ENCODE peak calls at places on chromosome 21, in seven cellular contexts. One of them, this sample, is unnamed.

GRCh38 chr21:38811257-38811656 is 5.5 kb downstream of the ETS2 start:
- DNase-seq in neural progenitor cell: no peak
- DNase-seq in H9: peak; percentile 28
- DNase-seq in mammary epithelial cell: peak; percentile 98
- DNase-seq in GM12878: no peak
- DNase-seq in astrocyte: peak; percentile 97
- DNase-seq in MM.1S: no peak
- DNase-seq in this sample: peak; percentile 97

GRCh38 chr21:38027901-38028300 is 111.6 kb upstream of the KCNJ6 start:
- DNase-seq in neural progenitor cell: no peak
- DNase-seq in H9: no peak
- DNase-seq in mammary epithelial cell: peak; percentile 73
- DNase-seq in GM12878: no peak
- DNase-seq in astrocyte: peak; percentile 49
- DNase-seq in MM.1S: no peak
- DNase-seq in this sample: no peak

GRCh38 chr21:43902441-43902840 is 37.4 kb downstream of the AGPAT3 start:
- DNase-seq in neural progenitor cell: no peak
- DNase-seq in H9: no peak
- DNase-seq in mammary epithelial cell: no peak
- DNase-seq in GM12878: no peak
- DNase-seq in astrocyte: no peak
- DNase-seq in MM.1S: no peak
- DNase-seq in this sample: no peak

GRCh38 chr21:16330340-16331319 is 600.8 kb downstream of the USP25 start:
- DNase-seq in neural progenitor cell: peak; percentile 81
- DNase-seq in H9: no peak
- DNase-seq in mammary epithelial cell: peak; percentile 56
- DNase-seq in GM12878: no peak
- DNase-seq in astrocyte: peak; percentile 62
- DNase-seq in MM.1S: peak; percentile 73
- DNase-seq in this sample: peak; percentile 89

GRCh38 chr21:14630556-14631069 is 84.5 kb upstream of the SAMSN1 start:
- DNase-seq in neural progenitor cell: no peak
- DNase-seq in H9: no peak
- DNase-seq in mammary epithelial cell: no peak
- DNase-seq in GM12878: no peak
- DNase-seq in astrocyte: no peak
- DNase-seq in MM.1S: no peak
- DNase-seq in this sample: no peak

GRCh38 chr21:26842300-26842699 is 2.9 kb downstream of the ADAMTS1 start:
- DNase-seq in neural progenitor cell: no peak
- DNase-seq in H9: no peak
- DNase-seq in mammary epithelial cell: peak; percentile 22
- DNase-seq in GM12878: no peak
- DNase-seq in astrocyte: no peak
- DNase-seq in MM.1S: no peak
- DNase-seq in this sample: peak; percentile 30

GRCh38 chr21:14603202-14603601 is 57.1 kb upstream of the SAMSN1 start:
- DNase-seq in neural progenitor cell: no peak
- DNase-seq in H9: no peak
- DNase-seq in mammary epithelial cell: peak; percentile 76
- DNase-seq in GM12878: no peak
- DNase-seq in astrocyte: peak; percentile 43
- DNase-seq in MM.1S: no peak
- DNase-seq in this sample: peak; percentile 52

GRCh38 chr21:28773036-28773435 is 219.6 kb downstream of the LTN1 start:
- DNase-seq in neural progenitor cell: no peak
- DNase-seq in H9: no peak
- DNase-seq in mammary epithelial cell: no peak
- DNase-seq in GM12878: no peak
- DNase-seq in astrocyte: no peak
- DNase-seq in MM.1S: no peak
- DNase-seq in this sample: no peak

GRCh38 chr21:46098303-46099141 is 610 bp downstream of the COL6A2 start:
- DNase-seq in neural progenitor cell: peak; percentile 37
- DNase-seq in H9: peak; percentile 49
- DNase-seq in mammary epithelial cell: no peak
- DNase-seq in GM12878: no peak
- DNase-seq in astrocyte: no peak
- DNase-seq in MM.1S: no peak
- DNase-seq in this sample: no peak

GRCh38 chr21:42446531-42446930 is 42.8 kb downstream of the UBASH3A start:
- DNase-seq in neural progenitor cell: no peak
- DNase-seq in H9: no peak
- DNase-seq in mammary epithelial cell: no peak
- DNase-seq in GM12878: no peak
- DNase-seq in astrocyte: no peak
- DNase-seq in MM.1S: no peak
- DNase-seq in this sample: no peak

GRCh38 chr21:18354947-18355346 is 48.6 kb downstream of the TMPRSS15 start:
- DNase-seq in neural progenitor cell: no peak
- DNase-seq in H9: no peak
- DNase-seq in mammary epithelial cell: no peak
- DNase-seq in GM12878: no peak
- DNase-seq in astrocyte: peak; percentile 12
- DNase-seq in MM.1S: no peak
- DNase-seq in this sample: no peak

GRCh38 chr21:42159560-42160110 is 59.3 kb upstream of the ABCG1 start:
- DNase-seq in neural progenitor cell: no peak
- DNase-seq in H9: peak; percentile 20
- DNase-seq in mammary epithelial cell: no peak
- DNase-seq in GM12878: no peak
- DNase-seq in astrocyte: no peak
- DNase-seq in MM.1S: no peak
- DNase-seq in this sample: no peak

GRCh38 chr21:38241029-38241740 is 15.6 kb upstream of the KCNJ15 start:
- DNase-seq in neural progenitor cell: no peak
- DNase-seq in H9: no peak
- DNase-seq in mammary epithelial cell: no peak
- DNase-seq in GM12878: no peak
- DNase-seq in astrocyte: peak; percentile 78
- DNase-seq in MM.1S: no peak
- DNase-seq in this sample: no peak

GRCh38 chr21:32794643-32795042 is 23.1 kb upstream of the PAXBP1 start:
- DNase-seq in neural progenitor cell: no peak
- DNase-seq in H9: no peak
- DNase-seq in mammary epithelial cell: peak; percentile 51
- DNase-seq in GM12878: no peak
- DNase-seq in astrocyte: peak; percentile 18
- DNase-seq in MM.1S: no peak
- DNase-seq in this sample: peak; percentile 29

GRCh38 chr21:15729674-15730483 is at the start of gene USP25:
- DNase-seq in neural progenitor cell: peak; percentile 91
- DNase-seq in H9: peak; percentile 89
- DNase-seq in mammary epithelial cell: peak; percentile 73
- DNase-seq in GM12878: peak; percentile 19
- DNase-seq in astrocyte: peak; percentile 48
- DNase-seq in MM.1S: peak; percentile 87
- DNase-seq in this sample: peak; percentile 77

GRCh38 chr21:40686526-40686925 is 160.4 kb downstream of the DSCAM start:
- DNase-seq in neural progenitor cell: peak; percentile 40
- DNase-seq in H9: no peak
- DNase-seq in mammary epithelial cell: no peak
- DNase-seq in GM12878: no peak
- DNase-seq in astrocyte: no peak
- DNase-seq in MM.1S: no peak
- DNase-seq in this sample: no peak

GRCh38 chr21:15514073-15514946 is 215.5 kb upstream of the USP25 start:
- DNase-seq in neural progenitor cell: no peak
- DNase-seq in H9: no peak
- DNase-seq in mammary epithelial cell: no peak
- DNase-seq in GM12878: peak; percentile 45
- DNase-seq in astrocyte: no peak
- DNase-seq in MM.1S: peak; percentile 31
- DNase-seq in this sample: no peak

GRCh38 chr21:29190920-29191319 is 60.5 kb downstream of the MAP3K7CL start:
- DNase-seq in neural progenitor cell: no peak
- DNase-seq in H9: no peak
- DNase-seq in mammary epithelial cell: peak; percentile 21
- DNase-seq in GM12878: no peak
- DNase-seq in astrocyte: no peak
- DNase-seq in MM.1S: no peak
- DNase-seq in this sample: peak; percentile 73

GRCh38 chr21:32713726-32714125 is 14.1 kb downstream of the SYNJ1 start:
- DNase-seq in neural progenitor cell: no peak
- DNase-seq in H9: no peak
- DNase-seq in mammary epithelial cell: no peak
- DNase-seq in GM12878: no peak
- DNase-seq in astrocyte: no peak
- DNase-seq in MM.1S: no peak
- DNase-seq in this sample: no peak

GRCh38 chr21:46154155-46154954 is 1.0 kb downstream of the FTCD start:
- DNase-seq in neural progenitor cell: no peak
- DNase-seq in H9: peak; percentile 32
- DNase-seq in mammary epithelial cell: no peak
- DNase-seq in GM12878: no peak
- DNase-seq in astrocyte: no peak
- DNase-seq in MM.1S: no peak
- DNase-seq in this sample: no peak

GRCh38 chr21:41217656-41218380 is 49.9 kb downstream of the BACE2 start:
- DNase-seq in neural progenitor cell: peak; percentile 32
- DNase-seq in H9: peak; percentile 46
- DNase-seq in mammary epithelial cell: peak; percentile 67
- DNase-seq in GM12878: no peak
- DNase-seq in astrocyte: peak; percentile 79
- DNase-seq in MM.1S: no peak
- DNase-seq in this sample: peak; percentile 51

GRCh38 chr21:30958737-30959136 is 77.4 kb upstream of the KRTAP11-1 start:
- DNase-seq in neural progenitor cell: no peak
- DNase-seq in H9: no peak
- DNase-seq in mammary epithelial cell: no peak
- DNase-seq in GM12878: no peak
- DNase-seq in astrocyte: no peak
- DNase-seq in MM.1S: no peak
- DNase-seq in this sample: no peak
- H3K9me3 ChIP-seq in neural progenitor cell: no peaks in the 10 kb centered on the region
- H3K9me3 ChIP-seq in H9: no peaks in the 10 kb centered on the region
- H3K9me3 ChIP-seq in mammary epithelial cell: peaks cover 4% of the 10 kb centered on the region
- H3K9me3 ChIP-seq in GM12878: no peaks in the 10 kb centered on the region
- H3K9me3 ChIP-seq in astrocyte: no peaks in the 10 kb centered on the region
- H3K9me3 ChIP-seq in MM.1S: no peaks in the 10 kb centered on the region
- H3K9me3 ChIP-seq in this sample: no peaks in the 10 kb centered on the region

GRCh38 chr21:23455676-23456075 is 2151.6 kb downstream of the MRPL39 start:
- DNase-seq in neural progenitor cell: no peak
- DNase-seq in H9: no peak
- DNase-seq in mammary epithelial cell: no peak
- DNase-seq in GM12878: no peak
- DNase-seq in astrocyte: no peak
- DNase-seq in MM.1S: peak; percentile 11
- DNase-seq in this sample: no peak
- H3K9ac ChIP-seq in neural progenitor cell: no peak overlapping the region
- H3K9ac ChIP-seq in H9: no peak overlapping the region
- H3K9ac ChIP-seq in mammary epithelial cell: no peak overlapping the region
- H3K9ac ChIP-seq in GM12878: no peak overlapping the region
- H3K9ac ChIP-seq in astrocyte: no peak overlapping the region
- H3K9ac ChIP-seq in MM.1S: no peak overlapping the region
- H3K9ac ChIP-seq in this sample: no peak overlapping the region

GRCh38 chr21:20551939-20552338 is 446.3 kb upstream of the NCAM2 start:
- DNase-seq in neural progenitor cell: no peak
- DNase-seq in H9: no peak
- DNase-seq in mammary epithelial cell: no peak
- DNase-seq in GM12878: no peak
- DNase-seq in astrocyte: no peak
- DNase-seq in MM.1S: no peak
- DNase-seq in this sample: no peak
- H3K9me3 ChIP-seq in neural progenitor cell: no peaks in the 10 kb centered on the region
- H3K9me3 ChIP-seq in H9: no peaks in the 10 kb centered on the region
- H3K9me3 ChIP-seq in mammary epithelial cell: peaks cover 16% of the 10 kb centered on the region
- H3K9me3 ChIP-seq in GM12878: no peaks in the 10 kb centered on the region
- H3K9me3 ChIP-seq in astrocyte: no peaks in the 10 kb centered on the region
- H3K9me3 ChIP-seq in MM.1S: no peaks in the 10 kb centered on the region
- H3K9me3 ChIP-seq in this sample: no peaks in the 10 kb centered on the region

DNA sequence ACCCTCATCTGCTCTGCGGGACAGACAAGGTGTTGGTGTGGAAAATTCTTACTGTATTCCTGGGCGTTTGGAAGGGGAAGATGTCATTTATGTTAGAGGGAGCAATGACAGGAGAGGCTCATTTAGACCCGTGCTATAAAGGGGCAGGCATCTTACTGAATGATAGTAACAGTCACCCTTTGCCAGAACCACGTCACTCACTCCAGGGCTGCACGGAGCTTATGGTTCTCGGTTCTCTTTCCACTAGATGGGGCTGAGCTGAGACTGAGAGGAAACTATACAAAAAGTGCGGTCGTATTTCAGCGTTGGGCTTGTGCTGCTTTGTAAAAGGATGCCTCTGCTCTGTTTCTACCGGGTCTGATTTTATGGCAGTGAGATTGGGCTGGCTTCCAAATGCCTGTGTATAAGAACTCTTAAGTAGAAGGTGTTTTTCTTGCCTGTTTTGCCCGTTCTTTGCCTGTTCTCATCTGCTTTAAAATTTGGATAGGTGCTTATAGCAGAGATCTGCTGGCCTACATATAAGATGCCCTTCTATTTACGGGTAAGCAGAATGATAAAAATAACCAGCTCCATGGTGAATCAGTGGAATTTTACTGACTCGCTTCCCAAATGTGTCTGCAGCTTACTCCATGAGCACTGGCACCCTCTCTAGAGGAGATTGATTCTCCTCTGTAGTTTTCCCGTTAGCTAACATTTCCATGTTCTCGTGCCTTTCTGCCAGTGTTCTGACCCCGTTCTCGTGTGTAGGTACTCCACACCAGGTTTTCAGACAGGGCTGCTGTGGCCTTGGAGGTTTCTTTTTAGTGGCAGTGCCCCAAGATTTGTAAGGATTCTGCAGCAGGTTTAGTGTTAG is 55.9 kb downstream of the MRPS6 start:
- DNase-seq in neural progenitor cell: peak; percentile 73
- DNase-seq in H9: peak; percentile 58
- DNase-seq in mammary epithelial cell: peak; percentile 41
- DNase-seq in GM12878: no peak
- DNase-seq in astrocyte: peak; percentile 87
- DNase-seq in MM.1S: no peak
- DNase-seq in this sample: peak; percentile 89
- H3K9ac ChIP-seq in neural progenitor cell: no peak overlapping the region
- H3K9ac ChIP-seq in H9: no peak overlapping the region
- H3K9ac ChIP-seq in mammary epithelial cell: no peak overlapping the region
- H3K9ac ChIP-seq in GM12878: no peak overlapping the region
- H3K9ac ChIP-seq in astrocyte: peak overlapping the region; percentile 46
- H3K9ac ChIP-seq in MM.1S: no peak overlapping the region
- H3K9ac ChIP-seq in this sample: no peak overlapping the region

GRCh38 chr21:20617130-20617529 is 381.1 kb upstream of the NCAM2 start:
- DNase-seq in neural progenitor cell: peak; percentile 55
- DNase-seq in H9: peak; percentile 35
- DNase-seq in mammary epithelial cell: no peak
- DNase-seq in GM12878: no peak
- DNase-seq in astrocyte: no peak
- DNase-seq in MM.1S: no peak
- DNase-seq in this sample: no peak

GRCh38 chr21:20618878-20619277 is 379.3 kb upstream of the NCAM2 start:
- DNase-seq in neural progenitor cell: no peak
- DNase-seq in H9: no peak
- DNase-seq in mammary epithelial cell: no peak
- DNase-seq in GM12878: no peak
- DNase-seq in astrocyte: no peak
- DNase-seq in MM.1S: peak; percentile 37
- DNase-seq in this sample: no peak
- H3K9me3 ChIP-seq in neural progenitor cell: no peaks in the 10 kb centered on the region
- H3K9me3 ChIP-seq in H9: peaks cover 6% of the 10 kb centered on the region
- H3K9me3 ChIP-seq in mammary epithelial cell: peaks cover 16% of the 10 kb centered on the region
- H3K9me3 ChIP-seq in GM12878: no peaks in the 10 kb centered on the region
- H3K9me3 ChIP-seq in astrocyte: no peaks in the 10 kb centered on the region
- H3K9me3 ChIP-seq in MM.1S: no peaks in the 10 kb centered on the region
- H3K9me3 ChIP-seq in this sample: no peaks in the 10 kb centered on the region

GRCh38 chr21:44962481-44962966 is 22.7 kb downstream of the SLX9 start:
- DNase-seq in neural progenitor cell: no peak
- DNase-seq in H9: no peak
- DNase-seq in mammary epithelial cell: peak; percentile 94
- DNase-seq in GM12878: no peak
- DNase-seq in astrocyte: peak; percentile 100
- DNase-seq in MM.1S: no peak
- DNase-seq in this sample: peak; percentile 99
- H3K9ac ChIP-seq in neural progenitor cell: no peak overlapping the region
- H3K9ac ChIP-seq in H9: no peak overlapping the region
- H3K9ac ChIP-seq in mammary epithelial cell: peak overlapping the region; percentile 34
- H3K9ac ChIP-seq in GM12878: no peak overlapping the region
- H3K9ac ChIP-seq in astrocyte: peak overlapping the region; percentile 69
- H3K9ac ChIP-seq in MM.1S: no peak overlapping the region
- H3K9ac ChIP-seq in this sample: no peak overlapping the region